ENCODE peak calls at places on chromosomes 2 and 18, in four cellular contexts. One of them, this sample, is unnamed.

GRCh38 chr2:109715302-109715937 is 78.7 kb upstream of the RGPD5 start:
- DNase-seq in neuronal stem cell: no peak
- DNase-seq in H9: peak
- DNase-seq in IMR-90: no peak
- DNase-seq in this sample: peak

GRCh38 chr18:21264651-21265050 is 22.6 kb downstream of the GREB1L start:
- DNase-seq in neuronal stem cell: peak
- DNase-seq in H9: no peak
- DNase-seq in IMR-90: no peak
- DNase-seq in this sample: no peak

GRCh38 chr2:17976871-17977746 is 98.6 kb downstream of the KCNS3 start:
- DNase-seq in neuronal stem cell: no peak
- DNase-seq in H9: no peak
- DNase-seq in IMR-90: peak
- DNase-seq in this sample: peak

GRCh38 chr18:36700955-36701354 is 127.8 kb downstream of the TPGS2 start:
- DNase-seq in neuronal stem cell: no peak
- DNase-seq in H9: no peak
- DNase-seq in IMR-90: no peak
- DNase-seq in this sample: no peak

GRCh38 chr2:156385242-156385641 is 50.9 kb upstream of the GPD2 start:
- DNase-seq in neuronal stem cell: no peak
- DNase-seq in H9: no peak
- DNase-seq in IMR-90: no peak
- DNase-seq in this sample: no peak

GRCh38 chr2:226185613-226186211 is 613.9 kb downstream of the IRS1 start:
- DNase-seq in neuronal stem cell: peak
- DNase-seq in H9: no peak
- DNase-seq in IMR-90: peak
- DNase-seq in this sample: peak

GRCh38 chr2:152446213-152446612 is 111.2 kb downstream of the FMNL2 start:
- DNase-seq in neuronal stem cell: no peak
- DNase-seq in H9: no peak
- DNase-seq in IMR-90: no peak
- DNase-seq in this sample: no peak

GRCh38 chr2:20052872-20053281 is 1.4 kb upstream of the LAPTM4A start:
- DNase-seq in neuronal stem cell: no peak
- DNase-seq in H9: no peak
- DNase-seq in IMR-90: peak
- DNase-seq in this sample: peak

GRCh38 chr2:36635194-36635593 is 37.2 kb upstream of the FEZ2 start:
- DNase-seq in neuronal stem cell: no peak
- DNase-seq in H9: no peak
- DNase-seq in IMR-90: no peak
- DNase-seq in this sample: no peak

GRCh38 chr2:159137511-159138101 is 148.9 kb downstream of the WDSUB1 start:
- DNase-seq in neuronal stem cell: no peak
- DNase-seq in H9: no peak
- DNase-seq in IMR-90: no peak
- DNase-seq in this sample: no peak

GRCh38 chr18:49490246-49490762 is 3.3 kb upstream of the C18orf32 start:
- DNase-seq in neuronal stem cell: no peak
- DNase-seq in H9: no peak
- DNase-seq in IMR-90: no peak
- DNase-seq in this sample: peak

GRCh38 chr2:144349674-144350073 is 170.2 kb downstream of the ZEB2 start:
- DNase-seq in neuronal stem cell: no peak
- DNase-seq in H9: no peak
- DNase-seq in IMR-90: no peak
- DNase-seq in this sample: no peak
- H2BK15ac ChIP-seq in neuronal stem cell: no peak
- H2BK15ac ChIP-seq in H9: no peak
- H2BK15ac ChIP-seq in IMR-90: no peak
- H2BK15ac ChIP-seq in this sample: no peak

DNA sequence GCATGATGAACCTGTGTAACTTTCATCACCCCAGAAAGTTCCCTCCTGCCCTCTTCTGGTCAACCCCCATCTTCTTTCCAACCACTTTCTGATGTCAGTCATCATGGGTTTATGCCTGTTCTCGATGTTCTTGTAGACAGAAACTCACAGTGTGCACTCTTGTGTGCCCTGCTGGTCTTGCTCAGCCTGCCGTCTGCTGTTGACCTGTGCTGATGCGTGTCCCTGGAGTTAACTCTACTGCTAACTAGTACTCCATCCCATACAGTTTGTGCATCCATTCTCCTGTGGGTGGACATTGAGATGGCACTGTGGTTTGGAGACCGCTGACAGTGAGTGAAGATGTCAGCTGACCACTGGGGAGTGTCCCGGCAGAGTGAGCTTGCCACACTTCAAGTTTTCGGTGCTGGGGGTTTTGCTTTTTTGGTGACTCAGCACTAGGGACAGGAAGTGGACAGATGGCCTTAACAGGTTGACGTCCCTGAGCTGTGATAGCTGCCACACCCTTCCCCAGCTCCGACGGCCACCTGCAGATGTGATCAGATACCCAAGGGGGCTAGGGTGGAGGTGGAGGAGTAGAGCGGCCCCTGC is 14.8 kb downstream of the KLHL29 start:
- DNase-seq in neuronal stem cell: no peak
- DNase-seq in H9: no peak
- DNase-seq in IMR-90: no peak
- DNase-seq in this sample: no peak
- H3K23ac ChIP-seq in neuronal stem cell: no peak
- H3K23ac ChIP-seq in H9: no peak
- H3K23ac ChIP-seq in IMR-90: no peak
- H3K23ac ChIP-seq in this sample: peak

GRCh38 chr2:46181789-46182530 is 115.2 kb upstream of the EPAS1 start:
- DNase-seq in neuronal stem cell: no peak
- DNase-seq in H9: no peak
- DNase-seq in IMR-90: no peak
- DNase-seq in this sample: no peak

GRCh38 chr2:46179037-46179621 is 118.1 kb upstream of the EPAS1 start:
- DNase-seq in neuronal stem cell: no peak
- DNase-seq in H9: no peak
- DNase-seq in IMR-90: peak
- DNase-seq in this sample: peak

GRCh38 chr2:46177461-46178089 is 119.6 kb upstream of the EPAS1 start:
- DNase-seq in neuronal stem cell: no peak
- DNase-seq in H9: no peak
- DNase-seq in IMR-90: peak
- DNase-seq in this sample: peak

GRCh38 chr2:46181306-46181705 is 115.9 kb upstream of the EPAS1 start:
- DNase-seq in neuronal stem cell: no peak
- DNase-seq in H9: no peak
- DNase-seq in IMR-90: no peak
- DNase-seq in this sample: no peak

GRCh38 chr2:46180189-46180588 is 117.0 kb upstream of the EPAS1 start:
- DNase-seq in neuronal stem cell: no peak
- DNase-seq in H9: no peak
- DNase-seq in IMR-90: no peak
- DNase-seq in this sample: no peak
- H3K4ac ChIP-seq in neuronal stem cell: no peak
- H3K4ac ChIP-seq in H9: no peak
- H3K4ac ChIP-seq in IMR-90: peak
- H3K4ac ChIP-seq in this sample: no peak

GRCh38 chr2:22521620-22522019 is 863.4 kb upstream of the KLHL29 start:
- DNase-seq in neuronal stem cell: no peak
- DNase-seq in H9: no peak
- DNase-seq in IMR-90: no peak
- DNase-seq in this sample: no peak

GRCh38 chr2:22520337-22521288 is 864.4 kb upstream of the KLHL29 start:
- DNase-seq in neuronal stem cell: no peak
- DNase-seq in H9: no peak
- DNase-seq in IMR-90: no peak
- DNase-seq in this sample: no peak

DNA sequence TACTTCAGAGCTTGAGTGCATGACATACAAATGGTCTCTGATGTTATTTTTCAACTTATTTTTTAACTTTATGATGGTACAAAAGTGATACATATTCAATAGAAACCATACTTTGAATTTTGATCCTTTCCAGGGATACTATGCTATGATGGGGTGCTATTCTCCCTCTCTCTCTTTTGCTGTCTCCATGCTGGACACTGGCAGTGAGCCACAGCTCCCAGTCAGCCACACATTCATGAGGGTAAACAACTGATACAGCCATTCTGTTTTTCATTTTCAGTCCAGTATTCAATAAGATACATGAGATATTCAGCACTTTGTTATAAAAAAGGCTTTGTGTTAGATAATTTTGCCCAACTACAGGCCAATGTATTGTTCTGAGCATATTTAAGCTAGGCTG is 859.3 kb upstream of the KLHL29 start:
- DNase-seq in neuronal stem cell: no peak
- DNase-seq in H9: no peak
- DNase-seq in IMR-90: no peak
- DNase-seq in this sample: no peak
- H2BK15ac ChIP-seq in neuronal stem cell: no peak
- H2BK15ac ChIP-seq in H9: no peak
- H2BK15ac ChIP-seq in IMR-90: no peak
- H2BK15ac ChIP-seq in this sample: no peak

This sample was measured in mesenchymal stem cell.